ENCODE peak calls at places on chromosomes 4 and X, in five cellular contexts. One of them, this sample, is unnamed.
A peak's percentile ranks its signal among the peaks of the same experiment; 100 is the strongest.

GRCh38 chr4:89242864-89243740 is 64.5 kb downstream of the GPRIN3 start:
- DNase-seq in progenitor cell of endocrine pancreas: no peak
- DNase-seq in pancreas: no peak
- DNase-seq in CD4-positive, alpha-beta T cell: no peak
- DNase-seq in endothelial cell: no peak
- DNase-seq in this sample: no peak

GRCh38 chr4:147732516-147733193 is 767 bp downstream of the ARHGAP10 start:
- DNase-seq in progenitor cell of endocrine pancreas: peak; percentile 29
- DNase-seq in endothelial cell: peak; percentile 28
- DNase-seq in pancreas: peak; percentile 39
- DNase-seq in CD4-positive, alpha-beta T cell: no peak
- DNase-seq in this sample: no peak

GRCh38 chrX:126448681-126449080 is 103.9 kb downstream of the DCAF12L1 start:
- DNase-seq in progenitor cell of endocrine pancreas: no peak
- DNase-seq in CD4-positive, alpha-beta T cell: no peak
- DNase-seq in pancreas: no peak
- DNase-seq in endothelial cell: no peak
- DNase-seq in this sample: no peak

GRCh38 chrX:1212532-1212931 is at the start of gene CRLF2:
- DNase-seq in endothelial cell: no peak
- DNase-seq in progenitor cell of endocrine pancreas: no peak
- DNase-seq in pancreas: no peak
- DNase-seq in CD4-positive, alpha-beta T cell: no peak
- DNase-seq in this sample: no peak

GRCh38 chrX:20270557-20270880 is 3.8 kb upstream of the RPS6KA3 start:
- DNase-seq in endothelial cell: no peak
- DNase-seq in CD4-positive, alpha-beta T cell: no peak
- DNase-seq in progenitor cell of endocrine pancreas: no peak
- DNase-seq in pancreas: no peak
- DNase-seq in this sample: no peak

GRCh38 chrX:85109235-85109634 is 105.6 kb downstream of the APOOL start:
- DNase-seq in endothelial cell: peak; percentile 20
- DNase-seq in CD4-positive, alpha-beta T cell: no peak
- DNase-seq in pancreas: peak; percentile 3
- DNase-seq in progenitor cell of endocrine pancreas: no peak
- DNase-seq in this sample: no peak

GRCh38 chr4:98939892-98940298 is 11.0 kb upstream of the EIF4E start:
- DNase-seq in CD4-positive, alpha-beta T cell: no peak
- DNase-seq in progenitor cell of endocrine pancreas: no peak
- DNase-seq in pancreas: no peak
- DNase-seq in endothelial cell: peak; percentile 31
- DNase-seq in this sample: no peak

GRCh38 chrX:15310117-15310516 is 5.3 kb downstream of the ASB11 start:
- DNase-seq in pancreas: peak; percentile 52
- DNase-seq in endothelial cell: no peak
- DNase-seq in CD4-positive, alpha-beta T cell: no peak
- DNase-seq in progenitor cell of endocrine pancreas: no peak
- DNase-seq in this sample: no peak

GRCh38 chr4:158996669-158997074 is 106.2 kb upstream of the RAPGEF2 start:
- DNase-seq in endothelial cell: no peak
- DNase-seq in progenitor cell of endocrine pancreas: no peak
- DNase-seq in CD4-positive, alpha-beta T cell: no peak
- DNase-seq in pancreas: no peak
- DNase-seq in this sample: no peak

GRCh38 chr4:1623390-1623789 is 60.7 kb downstream of the FAM53A start:
- DNase-seq in progenitor cell of endocrine pancreas: no peak
- DNase-seq in endothelial cell: no peak
- DNase-seq in CD4-positive, alpha-beta T cell: no peak
- DNase-seq in pancreas: no peak
- DNase-seq in this sample: no peak

GRCh38 chr4:119623025-119623424 is 5.6 kb downstream of the PDE5A start:
- DNase-seq in progenitor cell of endocrine pancreas: no peak
- DNase-seq in pancreas: no peak
- DNase-seq in endothelial cell: no peak
- DNase-seq in CD4-positive, alpha-beta T cell: no peak
- DNase-seq in this sample: no peak

GRCh38 chrX:149871940-149872339 is 9.0 kb upstream of the MAGEA8 start:
- DNase-seq in endothelial cell: peak; percentile 55
- DNase-seq in progenitor cell of endocrine pancreas: no peak
- DNase-seq in pancreas: no peak
- DNase-seq in CD4-positive, alpha-beta T cell: peak; percentile 34
- DNase-seq in this sample: peak; percentile 64

GRCh38 chrX:19070555-19070994 is 51.7 kb downstream of the ADGRG2 start:
- DNase-seq in endothelial cell: no peak
- DNase-seq in pancreas: no peak
- DNase-seq in progenitor cell of endocrine pancreas: no peak
- DNase-seq in CD4-positive, alpha-beta T cell: no peak
- DNase-seq in this sample: no peak

GRCh38 chr4:85478576-85478975 is 3.6 kb downstream of the ARHGAP24 start:
- DNase-seq in progenitor cell of endocrine pancreas: no peak
- DNase-seq in endothelial cell: no peak
- DNase-seq in pancreas: no peak
- DNase-seq in CD4-positive, alpha-beta T cell: no peak
- DNase-seq in this sample: no peak

GRCh38 chr4:140296871-140297570 is 76.4 kb upstream of the SCOC start:
- DNase-seq in endothelial cell: no peak
- DNase-seq in pancreas: no peak
- DNase-seq in progenitor cell of endocrine pancreas: no peak
- DNase-seq in CD4-positive, alpha-beta T cell: no peak
- DNase-seq in this sample: no peak

GRCh38 chr4:77481856-77482255 is 123.8 kb upstream of the CXCL13 start:
- DNase-seq in CD4-positive, alpha-beta T cell: no peak
- DNase-seq in pancreas: no peak
- DNase-seq in progenitor cell of endocrine pancreas: no peak
- DNase-seq in endothelial cell: no peak
- DNase-seq in this sample: no peak

GRCh38 chr4:168917150-168917779 is 92.8 kb downstream of the CBR4 start:
- DNase-seq in CD4-positive, alpha-beta T cell: no peak
- DNase-seq in endothelial cell: no peak
- DNase-seq in progenitor cell of endocrine pancreas: no peak
- DNase-seq in pancreas: no peak
- DNase-seq in this sample: no peak

GRCh38 chr4:74624351-74625151 is 169.8 kb downstream of the BTC start:
- DNase-seq in CD4-positive, alpha-beta T cell: no peak
- DNase-seq in endothelial cell: no peak
- DNase-seq in pancreas: no peak
- DNase-seq in progenitor cell of endocrine pancreas: no peak
- DNase-seq in this sample: no peak

GRCh38 chr4:183989471-183989870 is 84.4 kb downstream of the STOX2 start:
- DNase-seq in pancreas: no peak
- DNase-seq in progenitor cell of endocrine pancreas: no peak
- DNase-seq in CD4-positive, alpha-beta T cell: no peak
- DNase-seq in endothelial cell: no peak
- DNase-seq in this sample: no peak

GRCh38 chrX:155148724-155149537 is 67.3 kb upstream of the VBP1 start:
- DNase-seq in pancreas: no peak
- DNase-seq in endothelial cell: peak; percentile 16
- DNase-seq in CD4-positive, alpha-beta T cell: peak; percentile 10
- DNase-seq in progenitor cell of endocrine pancreas: no peak
- DNase-seq in this sample: peak; percentile 18

GRCh38 chr4:176971576-176972105 is 178.9 kb upstream of the VEGFC start:
- DNase-seq in endothelial cell: no peak
- DNase-seq in pancreas: no peak
- DNase-seq in progenitor cell of endocrine pancreas: no peak
- DNase-seq in CD4-positive, alpha-beta T cell: no peak
- DNase-seq in this sample: no peak

GRCh38 chrX:114583646-114584433 is at the start of gene HTR2C:
- DNase-seq in endothelial cell: no peak
- DNase-seq in pancreas: no peak
- DNase-seq in CD4-positive, alpha-beta T cell: no peak
- DNase-seq in progenitor cell of endocrine pancreas: no peak
- DNase-seq in this sample: no peak

GRCh38 chrX:114580336-114580735 is 3.5 kb upstream of the HTR2C start:
- DNase-seq in CD4-positive, alpha-beta T cell: no peak
- DNase-seq in progenitor cell of endocrine pancreas: no peak
- DNase-seq in pancreas: no peak
- DNase-seq in endothelial cell: no peak
- DNase-seq in this sample: no peak

GRCh38 chrX:114582264-114582632 is 1.6 kb upstream of the HTR2C start:
- DNase-seq in pancreas: no peak
- DNase-seq in CD4-positive, alpha-beta T cell: no peak
- DNase-seq in endothelial cell: no peak
- DNase-seq in progenitor cell of endocrine pancreas: no peak
- DNase-seq in this sample: no peak

GRCh38 chrX:114582698-114583395 is 1.0 kb upstream of the HTR2C start:
- DNase-seq in progenitor cell of endocrine pancreas: no peak
- DNase-seq in endothelial cell: no peak
- DNase-seq in CD4-positive, alpha-beta T cell: no peak
- DNase-seq in pancreas: no peak
- DNase-seq in this sample: no peak

DNA sequence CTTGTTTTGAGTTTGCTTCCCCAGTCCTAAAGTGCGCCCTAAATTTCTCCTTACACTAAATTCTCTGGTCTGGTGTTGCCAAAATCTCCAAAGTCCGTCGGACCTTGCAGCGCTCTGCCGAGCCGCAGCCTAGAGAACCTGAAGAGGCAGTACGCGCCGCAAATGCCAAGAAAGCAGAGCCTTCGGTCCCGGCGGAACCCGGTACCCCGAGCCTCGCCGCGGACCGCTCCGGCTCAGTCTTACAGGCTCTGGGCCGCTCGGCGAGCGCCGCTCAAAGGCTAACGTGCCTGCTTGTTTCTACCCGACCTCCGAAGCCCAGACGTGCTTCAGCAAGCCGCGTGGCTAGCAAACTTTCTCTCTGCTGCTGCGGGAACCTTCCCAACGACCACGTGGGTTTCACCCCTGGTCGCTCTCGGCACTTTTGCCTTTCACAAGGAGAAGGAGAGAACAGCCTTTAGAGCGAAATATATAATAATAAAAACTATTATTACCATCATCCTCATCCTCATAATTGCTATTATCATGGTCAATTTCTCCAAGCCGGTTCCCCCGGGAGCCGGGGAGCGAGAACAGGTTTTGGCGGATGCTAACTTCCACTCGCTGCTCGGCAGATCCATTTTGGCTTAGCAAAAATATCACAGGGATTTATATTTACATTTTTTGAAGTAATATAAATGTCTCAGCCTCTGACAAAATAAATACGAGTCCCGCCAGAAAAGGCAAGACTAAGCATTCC is 2.2 kb upstream of the HTR2C start:
- DNase-seq in CD4-positive, alpha-beta T cell: no peak
- DNase-seq in pancreas: no peak
- DNase-seq in progenitor cell of endocrine pancreas: peak; percentile 17
- DNase-seq in endothelial cell: peak; percentile 12
- DNase-seq in this sample: no peak
- TF ChIP-seq CTCF in CD4-positive, alpha-beta T cell: no peak
- TF ChIP-seq CTCF in pancreas: no peak
- TF ChIP-seq CTCF in progenitor cell of endocrine pancreas: no peak
- TF ChIP-seq CTCF in endothelial cell: no peak
- TF ChIP-seq CTCF in this sample: no peak

GRCh38 chrX:41333744-41333993 is 293 bp upstream of the DDX3X start:
- DNase-seq in CD4-positive, alpha-beta T cell: peak; percentile 53
- DNase-seq in pancreas: peak; percentile 61
- DNase-seq in endothelial cell: no peak
- DNase-seq in progenitor cell of endocrine pancreas: peak; percentile 40
- DNase-seq in this sample: no peak

GRCh38 chrX:41334866-41335589 is 1.1 kb downstream of the DDX3X start:
- DNase-seq in pancreas: peak; percentile 37
- DNase-seq in progenitor cell of endocrine pancreas: peak; percentile 12
- DNase-seq in endothelial cell: peak; percentile 59
- DNase-seq in CD4-positive, alpha-beta T cell: peak; percentile 35
- DNase-seq in this sample: peak; percentile 69

GRCh38 chrX:41332988-41333743 is 796 bp upstream of the DDX3X start:
- DNase-seq in endothelial cell: peak; percentile 84
- DNase-seq in pancreas: peak; percentile 81
- DNase-seq in CD4-positive, alpha-beta T cell: peak; percentile 77
- DNase-seq in progenitor cell of endocrine pancreas: peak; percentile 72
- DNase-seq in this sample: peak; percentile 91

GRCh38 chrX:41335590-41336331 is 1.8 kb downstream of the DDX3X start:
- DNase-seq in progenitor cell of endocrine pancreas: no peak
- DNase-seq in CD4-positive, alpha-beta T cell: no peak
- DNase-seq in pancreas: no peak
- DNase-seq in endothelial cell: no peak
- DNase-seq in this sample: no peak

DNA sequence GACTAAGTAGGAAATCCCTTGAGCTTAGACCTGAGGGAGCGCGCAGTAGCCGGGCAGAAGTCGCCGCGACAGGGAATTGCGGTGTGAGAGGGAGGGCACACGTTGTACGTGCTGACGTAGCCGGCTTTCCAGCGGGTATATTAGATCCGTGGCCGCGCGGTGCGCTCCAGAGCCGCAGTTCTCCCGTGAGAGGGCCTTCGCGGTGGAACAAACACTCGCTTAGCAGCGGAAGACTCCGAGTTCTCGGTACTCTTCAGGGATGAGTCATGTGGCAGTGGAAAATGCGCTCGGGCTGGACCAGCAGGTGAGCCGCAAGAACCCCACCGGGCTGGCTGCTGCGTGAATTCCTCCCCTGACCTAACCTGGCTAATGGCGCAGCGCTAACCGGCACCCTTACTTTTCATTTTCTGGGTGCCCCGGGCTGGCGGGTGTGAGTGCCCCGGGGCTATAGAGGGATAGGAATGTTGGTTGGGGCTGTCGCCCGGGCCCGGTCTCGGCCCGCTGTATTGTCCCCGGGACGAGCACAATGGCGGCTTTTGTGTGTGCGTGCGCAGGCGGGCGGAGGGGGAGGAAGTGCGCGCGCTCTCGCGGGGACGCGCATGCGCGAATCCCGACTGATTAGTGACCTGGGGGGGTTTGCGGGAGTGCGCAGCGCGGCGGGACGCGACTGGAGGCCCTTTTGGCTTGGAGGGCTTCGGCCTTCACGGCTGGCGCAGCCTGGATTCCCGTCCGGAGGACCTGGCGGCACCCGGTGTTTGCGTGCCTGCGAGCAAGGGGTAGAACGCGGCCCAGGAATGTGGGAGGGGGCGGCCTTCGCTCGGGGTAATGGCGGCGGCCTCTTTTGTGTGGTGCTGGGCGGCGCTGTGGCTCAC is at the start of gene DDX3X:
- DNase-seq in pancreas: peak; percentile 75
- DNase-seq in progenitor cell of endocrine pancreas: peak; percentile 59
- DNase-seq in endothelial cell: peak; percentile 69
- DNase-seq in CD4-positive, alpha-beta T cell: peak; percentile 68
- DNase-seq in this sample: peak; percentile 58
- TF ChIP-seq CTCF in pancreas: no peak
- TF ChIP-seq CTCF in progenitor cell of endocrine pancreas: no peak
- TF ChIP-seq CTCF in endothelial cell: no peak
- TF ChIP-seq CTCF in CD4-positive, alpha-beta T cell: no peak
- TF ChIP-seq CTCF in this sample: peak; percentile 23

DNA sequence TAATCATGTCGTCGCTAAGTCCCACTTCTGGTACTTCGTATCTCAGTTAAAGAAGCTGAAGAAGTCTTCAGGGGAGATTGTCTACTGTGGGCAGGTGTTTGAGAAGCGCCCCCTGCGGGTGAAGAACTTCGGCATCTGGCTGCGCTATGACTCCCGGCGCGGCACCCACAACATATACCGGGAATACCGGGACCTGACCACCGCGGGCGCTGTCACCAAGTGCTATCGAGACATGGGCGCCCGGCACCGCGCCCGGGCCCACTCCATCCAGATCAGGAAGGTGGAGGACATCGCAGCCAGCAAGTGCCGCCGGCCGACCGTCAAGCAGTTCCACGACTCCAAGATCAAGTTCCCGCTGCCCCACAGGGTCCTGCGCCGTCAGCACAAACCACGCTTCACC is 11.3 kb downstream of the PNCK start:
- DNase-seq in progenitor cell of endocrine pancreas: peak; percentile 27
- DNase-seq in CD4-positive, alpha-beta T cell: peak; percentile 58
- DNase-seq in endothelial cell: peak; percentile 54
- DNase-seq in pancreas: peak; percentile 30
- DNase-seq in this sample: peak; percentile 57
- TF ChIP-seq CTCF in progenitor cell of endocrine pancreas: peak; percentile 55
- TF ChIP-seq CTCF in CD4-positive, alpha-beta T cell: peak; percentile 51
- TF ChIP-seq CTCF in endothelial cell: peak; percentile 46
- TF ChIP-seq CTCF in pancreas: no peak
- TF ChIP-seq CTCF in this sample: peak; percentile 21

GRCh38 chr4:38166082-38166481 is 205.9 kb downstream of the PTTG2 start:
- DNase-seq in pancreas: no peak
- DNase-seq in CD4-positive, alpha-beta T cell: no peak
- DNase-seq in progenitor cell of endocrine pancreas: no peak
- DNase-seq in endothelial cell: no peak
- DNase-seq in this sample: no peak
- TF ChIP-seq CTCF in pancreas: no peak
- TF ChIP-seq CTCF in CD4-positive, alpha-beta T cell: no peak
- TF ChIP-seq CTCF in progenitor cell of endocrine pancreas: no peak
- TF ChIP-seq CTCF in endothelial cell: no peak
- TF ChIP-seq CTCF in this sample: no peak